ENCODE peak calls at places on chromosomes 2 and 18, in four cellular contexts. Q, S, T and A are unnamed samples.

GRCh38 chr2:9467687-9468086 is 6.7 kb upstream of the IAH1 start:
- DNase-seq in Q (no peak), S (peak; percentile 75), T (no peak), A (no peak)

GRCh38 chr2:170369894-170370293 is 191.9 kb downstream of the MYO3B start:
- DNase-seq in Q (no peak), T (no peak), S (no peak), A (peak; percentile 22)

GRCh38 chr2:239164281-239164871 is 236.4 kb downstream of the HDAC4 start:
- DNase-seq in Q (no peak), S (no peak), T (no peak), A (peak; percentile 93)

GRCh38 chr18:73614812-73615211 is 532.8 kb downstream of the FBXO15 start:
- DNase-seq in S (no peak), T (no peak), Q (no peak), A (no peak)

GRCh38 chr18:26757263-26758019 is 108.1 kb downstream of the AQP4 start:
- DNase-seq in Q (no peak), S (peak; percentile 70), T (no peak), A (no peak)

GRCh38 chr18:55491606-55492005 is 96.4 kb downstream of the TCF4 start:
- DNase-seq in T (no peak), S (no peak), Q (no peak), A (no peak)

GRCh38 chr2:33167655-33168245 is 221.0 kb downstream of the LTBP1 start:
- DNase-seq in Q (no peak), T (no peak), S (no peak), A (no peak)

GRCh38 chr2:229860334-229860733 is 61.5 kb downstream of the TRIP12 start:
- DNase-seq in Q (no peak), T (no peak), S (no peak), A (no peak)

GRCh38 chr2:162091325-162092007 is 17.5 kb upstream of the DPP4 start:
- DNase-seq in Q (no peak), T (no peak), S (no peak), A (no peak)

GRCh38 chr2:71070294-71071025 is 2.0 kb downstream of the NAGK start:
- DNase-seq in S (peak; percentile 42), Q (no peak), T (peak; percentile 22), A (no peak)

GRCh38 chr2:84991404-84992151 is 20.6 kb downstream of the KCMF1 start:
- DNase-seq in S (no peak), T (no peak), Q (no peak), A (no peak)

GRCh38 chr18:44594779-44595467 is 85.8 kb upstream of the SETBP1 start:
- DNase-seq in S (no peak), T (no peak), Q (no peak), A (no peak)

GRCh38 chr2:238513346-238513745 is 86.6 kb downstream of the ASB1 start:
- DNase-seq in S (no peak), T (peak; percentile 51), Q (no peak), A (peak; percentile 33)

GRCh38 chr2:3335001-3335400 is 42.6 kb downstream of the EIPR1 start:
- DNase-seq in T (no peak), Q (no peak), S (no peak), A (no peak)

GRCh38 chr2:30979822-30980245 is 158.4 kb downstream of the GALNT14 start:
- DNase-seq in Q (no peak), S (no peak), T (no peak), A (no peak)

GRCh38 chr2:53058526-53058925 is 709.1 kb upstream of the CHAC2 start:
- DNase-seq in T (peak; percentile 28), S (no peak), Q (no peak), A (no peak)

GRCh38 chr2:24164416-24164973 is 10.4 kb upstream of the FAM228A start:
- DNase-seq in S (peak; percentile 76), T (no peak), Q (peak; percentile 28), A (peak; percentile 30)

GRCh38 chr2:59301466-59302402 is 1060.6 kb upstream of the FANCL start:
- DNase-seq in S (peak; percentile 51), T (peak; percentile 76), Q (no peak), A (peak; percentile 81)

DNA sequence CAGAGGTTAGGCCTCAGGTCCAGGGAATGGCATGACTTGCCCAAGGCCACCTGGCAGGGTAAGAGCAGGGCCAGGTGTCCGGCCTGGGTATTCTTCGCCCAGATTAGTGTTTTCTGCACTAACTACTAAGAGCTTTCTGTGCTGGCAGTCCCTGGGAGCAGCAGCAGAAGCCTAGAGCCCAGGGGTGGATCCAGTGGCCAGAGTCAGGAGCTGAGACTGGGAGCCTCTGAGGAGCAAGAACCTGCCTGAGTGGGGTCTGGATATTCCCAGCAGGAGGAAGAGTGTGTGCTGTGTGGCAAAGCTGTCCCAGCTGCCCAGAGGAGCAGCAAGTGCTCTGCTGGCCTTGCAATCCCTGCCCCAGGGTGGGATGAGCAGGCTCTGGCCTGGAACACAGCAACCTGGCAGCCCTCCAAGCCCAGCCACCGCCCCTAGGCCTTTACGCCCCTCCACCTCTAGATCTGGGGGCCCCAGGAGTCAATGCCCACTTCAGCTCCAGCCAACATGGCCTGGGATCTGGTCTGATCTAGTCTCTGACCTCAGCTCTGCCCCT is 30.7 kb upstream of the GPAT2 start:
- DNase-seq in T (no peak), S (no peak), Q (no peak), A (no peak)
- H3K4me3 ChIP-seq in T (no peak overlapping the region), S (no peak overlapping the region), Q (no peak overlapping the region), A (no peak overlapping the region)

DNA sequence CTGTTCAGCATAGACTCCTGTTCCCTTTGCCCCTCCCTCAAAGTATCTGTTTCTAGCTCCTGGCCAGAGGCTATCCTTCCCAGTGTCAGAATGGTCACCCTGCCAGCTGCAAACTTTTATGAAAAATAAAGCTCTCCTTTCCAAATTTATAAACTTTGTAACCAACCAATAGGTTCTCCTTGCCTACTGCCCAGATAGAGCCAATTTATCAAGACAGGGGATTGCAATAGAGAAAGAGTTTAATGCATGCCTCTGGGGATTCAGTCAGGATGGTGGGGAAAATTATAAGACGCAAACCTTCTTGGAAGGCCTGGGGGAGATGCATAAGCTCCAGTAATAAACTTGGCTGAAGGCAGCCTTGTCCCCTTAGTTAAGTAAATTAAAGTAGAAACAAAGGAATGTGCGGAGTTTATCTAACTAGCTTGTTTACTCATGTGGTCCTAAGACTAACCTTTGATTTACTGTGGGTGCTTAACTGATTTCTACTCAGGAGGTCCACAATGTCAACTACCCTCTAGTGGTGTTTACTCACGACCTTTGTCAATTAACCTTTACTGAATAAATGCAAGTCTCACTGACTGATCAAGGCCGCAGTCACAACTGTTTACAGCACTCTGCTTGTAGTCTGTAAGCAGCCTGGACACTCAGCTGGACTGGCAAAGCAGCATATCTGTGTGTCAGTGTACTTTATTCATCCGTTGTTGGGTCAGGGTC is 42.9 kb upstream of the PDK1 start:
- DNase-seq in S (no peak), Q (no peak), T (no peak), A (no peak)
- H3K4me3 ChIP-seq in S (no peak overlapping the region), Q (no peak overlapping the region), T (no peak overlapping the region), A (no peak overlapping the region)

DNA sequence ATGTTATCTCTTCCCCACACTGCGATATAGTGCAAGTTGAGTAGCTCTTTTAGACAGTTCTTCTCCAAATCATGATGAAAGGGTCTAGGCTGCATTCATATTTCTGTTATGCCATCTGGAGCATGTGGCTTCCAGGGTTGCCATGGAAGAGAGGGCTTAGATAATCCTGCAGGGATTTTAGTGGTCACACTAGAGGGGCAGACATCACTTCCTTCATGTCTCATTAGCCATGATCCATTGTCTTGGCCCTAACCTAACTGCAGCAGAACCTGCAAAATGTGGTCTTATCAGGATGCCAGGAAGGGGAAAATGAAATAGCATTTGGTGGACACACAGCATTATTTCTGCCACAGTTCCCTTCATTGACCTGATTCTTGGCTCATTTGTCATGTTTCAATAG is 83.1 kb downstream of the ADAM23 start:
- DNase-seq in S (no peak), Q (no peak), T (no peak), A (no peak)
- H3K4me3 ChIP-seq in S (no peak overlapping the region), Q (no peak overlapping the region), T (no peak overlapping the region), A (no peak overlapping the region)

DNA sequence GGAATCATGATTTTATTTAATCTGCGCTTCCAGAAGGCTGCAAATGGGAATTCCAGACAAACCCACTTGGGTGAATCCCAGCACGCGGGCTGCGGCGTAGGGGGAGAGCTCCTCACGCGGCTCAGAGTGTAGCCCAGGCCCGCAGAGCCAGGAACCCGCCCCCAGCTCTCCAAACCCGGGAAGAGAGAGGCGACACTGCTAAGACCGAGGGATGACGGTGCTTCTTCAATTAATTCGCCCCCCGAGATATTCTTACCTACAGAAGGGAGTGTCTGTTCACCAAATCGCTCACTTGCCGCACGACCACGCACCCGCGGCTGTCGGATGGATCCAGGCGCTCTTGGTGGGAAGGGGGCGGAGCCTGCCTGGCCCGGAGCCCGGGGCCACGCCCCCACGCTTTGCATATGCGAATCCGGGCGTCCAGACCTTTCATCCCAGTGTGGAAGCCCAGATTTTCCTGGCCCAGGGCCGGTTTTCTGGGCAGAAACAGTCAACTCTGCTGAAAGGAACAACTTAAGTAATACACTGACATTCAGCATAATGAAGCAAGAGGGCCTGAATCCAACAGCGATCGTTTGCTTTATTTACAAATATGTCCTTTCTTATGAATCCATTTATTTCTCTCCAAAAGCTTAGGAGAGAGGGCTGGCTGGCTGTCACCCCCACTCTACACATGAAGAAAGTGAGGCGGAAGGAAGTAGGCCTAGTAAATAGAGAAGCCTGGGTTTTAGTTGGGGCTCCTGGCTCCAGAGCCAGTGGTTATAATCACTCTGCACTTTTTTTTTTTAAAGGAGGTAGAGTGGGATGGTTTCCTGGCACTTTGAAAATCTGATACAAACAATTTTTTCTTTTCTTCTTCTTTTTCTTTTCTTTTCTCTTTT is at the start of gene SLC19A3:
- DNase-seq in S (peak; percentile 90), T (peak; percentile 82), Q (peak; percentile 83), A (no peak)
- H3K4me3 ChIP-seq in S (no peak within 1 kb of the TSS), T (peak within 1 kb of the TSS; percentile 52), Q (peak within 1 kb of the TSS; percentile 48), A (no peak within 1 kb of the TSS)

GRCh38 chr2:118056165-118056534 is 32.1 kb upstream of the INSIG2 start:
- DNase-seq in Q (no peak), S (no peak), T (no peak), A (no peak)
- H3K4me3 ChIP-seq in Q (no peak overlapping the region), S (no peak overlapping the region), T (no peak overlapping the region), A (no peak overlapping the region)